ENCODE peak calls at places on chromosomes 11 and 22, in four cellular contexts. X is HCT116, Y is H1, U is GM12878. J is an unnamed sample.

GRCh38 chr22:47837703-47838102 is 1075.3 kb downstream of the TBC1D22A start:
- DNase-seq in Y (peak), X (peak), U (no peak), J (peak)

GRCh38 chr11:107769189-107769588 is 57.3 kb upstream of the SLN start:
- DNase-seq in Y (no peak), X (peak), U (no peak), J (no peak)

GRCh38 chr22:21591695-21592094 is 24.2 kb downstream of the UBE2L3 start:
- DNase-seq in X (no peak), Y (no peak), U (no peak), J (no peak)

GRCh38 chr22:39808087-39808486 is 85.5 kb downstream of the ENTHD1 start:
- DNase-seq in Y (no peak), U (no peak), X (peak), J (peak)

GRCh38 chr11:116641561-116642045 is 131.2 kb downstream of the BUD13 start:
- DNase-seq in U (no peak), Y (peak), X (peak), J (peak)

GRCh38 chr11:35473975-35474374 is 51.4 kb downstream of the PAMR1 start:
- DNase-seq in Y (no peak), X (no peak), U (no peak), J (no peak)

GRCh38 chr11:114091791-114092397 is 32.4 kb downstream of the ZBTB16 start:
- DNase-seq in X (no peak), U (no peak), Y (no peak), J (no peak)

GRCh38 chr11:469684-470667 is 19.9 kb downstream of the PTDSS2 start:
- DNase-seq in Y (no peak), X (no peak), U (no peak), J (no peak)

GRCh38 chr11:115409691-115410220 is 94.5 kb downstream of the CADM1 start:
- DNase-seq in U (no peak), X (no peak), Y (no peak), J (no peak)

GRCh38 chr11:89182773-89183172 is 5.1 kb downstream of the TYR start:
- DNase-seq in U (no peak), X (no peak), Y (no peak), J (no peak)

GRCh38 chr22:20205964-20206708 is 55.3 kb upstream of the CCDC188 start:
- DNase-seq in Y (no peak), X (peak), U (peak), J (peak)

GRCh38 chr11:2294340-2295290 is 7.1 kb downstream of the C11orf21 start:
- DNase-seq in U (no peak), Y (no peak), X (no peak), J (no peak)

GRCh38 chr11:12008790-12009616 is 577 bp upstream of the DKK3 start:
- DNase-seq in U (no peak), X (no peak), Y (no peak), J (peak)

GRCh38 chr22:45547016-45547345 is 44.3 kb downstream of the FBLN1 start:
- DNase-seq in Y (no peak), U (no peak), X (no peak), J (no peak)

GRCh38 chr11:846496-847098 is 3.9 kb downstream of the TSPAN4 start:
- DNase-seq in Y (no peak), X (no peak), U (no peak), J (no peak)

GRCh38 chr11:17197431-17197898 is 10.3 kb downstream of the PIK3C2A start:
- DNase-seq in Y (no peak), X (no peak), U (no peak), J (no peak)

GRCh38 chr11:77027275-77027674 is 6.9 kb upstream of the B3GNT6 start:
- DNase-seq in U (no peak), Y (no peak), X (no peak), J (no peak)

GRCh38 chr11:9761441-9761945 is 97.6 kb downstream of the SWAP70 start:
- DNase-seq in Y (no peak), X (no peak), U (no peak), J (no peak)

GRCh38 chr11:61505640-61506155 is 2.9 kb upstream of the LRRC10B start:
- DNase-seq in X (no peak), Y (no peak), U (no peak), J (no peak)

GRCh38 chr11:75201771-75202170 is 38.8 kb upstream of the TPBGL start:
- DNase-seq in Y (no peak), U (no peak), X (no peak), J (no peak)

GRCh38 chr11:33642461-33643166 is 58.0 kb downstream of the C11orf91 start:
- DNase-seq in Y (no peak), X (peak), U (no peak), J (no peak)

GRCh38 chr11:18065572-18065971 is 19.5 kb upstream of the TPH1 start:
- DNase-seq in Y (no peak), X (no peak), U (no peak), J (no peak)

GRCh38 chr22:50267591-50268390 is 2.4 kb downstream of the MAPK11 start:
- DNase-seq in X (no peak), U (no peak), Y (no peak), J (peak)

GRCh38 chr11:69259072-69259471 is 34.9 kb upstream of the MYEOV start:
- DNase-seq in U (no peak), Y (no peak), X (no peak), J (no peak)

GRCh38 chr11:80815752-80816453 is 1375.1 kb upstream of the TENM4 start:
- DNase-seq in Y (no peak), X (no peak), U (peak), J (no peak)

GRCh38 chr11:8366316-8366715 is 102.6 kb upstream of the LMO1 start:
- DNase-seq in Y (no peak), U (no peak), X (no peak), J (no peak)

GRCh38 chr11:101848262-101848661 is 66.5 kb upstream of the CEP126 start:
- DNase-seq in X (no peak), Y (no peak), U (no peak), J (no peak)

GRCh38 chr22:39292561-39293074 is 26.8 kb downstream of the RPL3 start:
- DNase-seq in Y (peak), X (peak), U (no peak), J (peak)

GRCh38 chr22:46774456-46775363 is 12.3 kb downstream of the TBC1D22A start:
- DNase-seq in Y (no peak), X (no peak), U (no peak), J (no peak)

GRCh38 chr11:2945757-2946287 is 16.6 kb upstream of the PHLDA2 start:
- DNase-seq in Y (no peak), U (no peak), X (no peak), J (no peak)

GRCh38 chr22:42344391-42344861 is 74.0 kb upstream of the TCF20 start:
- DNase-seq in Y (no peak), U (no peak), X (no peak), J (no peak)

GRCh38 chr22:36201630-36202312 is at the start of gene APOL4:
- DNase-seq in U (no peak), X (no peak), Y (no peak), J (peak)

GRCh38 chr11:12287009-12287373 is 90.4 kb upstream of the PARVA start:
- DNase-seq in U (no peak), X (peak), Y (no peak), J (no peak)

DNA sequence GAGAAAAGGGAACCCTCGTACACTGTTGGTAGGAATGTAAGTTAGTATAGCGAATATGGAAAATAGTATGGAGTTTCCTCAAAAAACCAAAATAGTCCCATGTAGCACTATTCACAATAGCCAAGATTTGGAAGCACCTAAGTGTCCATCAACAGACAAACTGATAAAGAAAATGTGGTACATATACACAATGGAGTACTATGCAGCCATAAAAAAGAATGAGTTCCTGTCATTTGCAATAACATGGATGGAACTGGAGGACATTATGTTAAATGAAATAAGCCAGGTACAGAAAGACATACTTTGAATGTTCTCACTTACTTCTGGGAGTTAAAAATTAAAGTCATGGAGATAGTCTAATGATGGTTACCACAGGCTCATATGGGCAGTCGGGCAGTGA is 64.0 kb upstream of the RAB1B start:
- DNase-seq in U (no peak), X (no peak), Y (no peak), J (no peak)
- TF ChIP-seq EGR1 in U (no peak), X (no peak), Y (no peak), J (no peak)

GRCh38 chr11:93085097-93085496 is 112.7 kb downstream of the SLC36A4 start:
- DNase-seq in U (no peak), Y (no peak), X (no peak), J (no peak)
- TF ChIP-seq EGR1 in U (no peak), Y (no peak), X (no peak), J (no peak)

GRCh38 chr11:78416285-78417174 is 1.1 kb downstream of the GAB2 start:
- DNase-seq in X (peak), U (no peak), Y (peak), J (peak)
- TF ChIP-seq EGR1 in X (no peak), U (no peak), Y (no peak), J (peak)

GRCh38 chr11:47864910-47865309 is 16.8 kb upstream of the NUP160 start:
- DNase-seq in Y (no peak), U (no peak), X (no peak), J (no peak)

GRCh38 chr11:47863893-47864430 is 15.8 kb upstream of the NUP160 start:
- DNase-seq in X (no peak), Y (no peak), U (no peak), J (no peak)

GRCh38 chr11:47860526-47860925 is 12.4 kb upstream of the NUP160 start:
- DNase-seq in Y (no peak), X (no peak), U (no peak), J (no peak)

GRCh38 chr11:47863189-47863892 is 15.2 kb upstream of the NUP160 start:
- DNase-seq in Y (no peak), U (no peak), X (no peak), J (peak)

GRCh38 chr11:47861762-47862161 is 13.6 kb upstream of the NUP160 start:
- DNase-seq in Y (no peak), U (no peak), X (no peak), J (peak)
- TF ChIP-seq EGR1 in Y (no peak), U (no peak), X (no peak), J (no peak)

J was measured in K562.